ENCODE peak calls at places on chromosomes 5 and 9, in four cellular contexts. I is RPMI7951; H is stimulated activated CD8-positive, alpha-beta memory T cell treated with anti-CD3 and anti-CD28 coated beads, Interleukin-2, amount 100 ng/mL, for 1 hour; O is D341Med. B is an unnamed sample.

GRCh38 chr9:110764006-110764405 is 95.4 kb downstream of the MUSK start:
- DNase-seq in I (no peak), H (no peak), O (no peak), B (no peak)

GRCh38 chr5:146667633-146668032 is 151.6 kb upstream of the GPR151 start:
- DNase-seq in I (peak), H (no peak), O (no peak), B (no peak)

GRCh38 chr5:136070486-136071285 is 41.9 kb downstream of the TGFBI start:
- DNase-seq in I (no peak), H (no peak), O (no peak), B (no peak)

GRCh38 chr5:165201364-165202143 is 1696.1 kb downstream of the MAT2B start:
- DNase-seq in I (no peak), H (no peak), O (no peak), B (no peak)

GRCh38 chr5:134132372-134133212 is 18.1 kb downstream of the TCF7 start:
- DNase-seq in I (no peak), H (peak), O (no peak), B (no peak)

GRCh38 chr5:124546643-124547042 is 199.8 kb downstream of the ZNF608 start:
- DNase-seq in I (peak), H (no peak), O (no peak), B (no peak)

GRCh38 chr9:89319015-89319905 is 960 bp downstream of the SECISBP2 start:
- DNase-seq in I (peak), H (no peak), O (no peak), B (no peak)

GRCh38 chr9:116494815-116495634 is 192.1 kb upstream of the TRIM32 start:
- DNase-seq in I (peak), H (no peak), O (peak), B (peak)

GRCh38 chr9:95373069-95373681 is 55.7 kb upstream of the FANCC start:
- DNase-seq in I (peak), H (no peak), O (no peak), B (no peak)

GRCh38 chr5:159021360-159022177 is 78.1 kb downstream of the EBF1 start:
- DNase-seq in I (peak), H (no peak), O (peak), B (peak)

GRCh38 chr9:19149230-19149629 is 21.9 kb upstream of the PLIN2 start:
- DNase-seq in I (peak), H (no peak), O (no peak), B (no peak)

GRCh38 chr5:166509085-166509484 is 1782.4 kb upstream of the WWC1 start:
- DNase-seq in I (peak), H (no peak), O (no peak), B (no peak)

GRCh38 chr5:118981783-118982182 is 6.6 kb downstream of the DTWD2 start:
- DNase-seq in I (no peak), H (no peak), O (no peak), B (no peak)

GRCh38 chr9:29456940-29457339 is 1883.7 kb upstream of the C9orf72 start:
- DNase-seq in I (peak), H (no peak), O (no peak), B (no peak)